ENCODE peak calls at places on chromosomes 1 and 21, in nine cellular contexts. H is right atrium auricular region; C is DND-41; W is uterus; O is right lobe of liver; G is CD4-positive, CD25-positive, alpha-beta regulatory T cell; Y is Peyer's patch; J is GM23338; A is cardiac muscle cell. T is an unnamed sample. For H3K4me1, the result is how much of the 10 kb centered on the place peaks cover.

GRCh38 chr1:183633676-183634343 is 1.8 kb downstream of the ARPC5 start:
- DNase-seq in J (peak), Y (no peak), O (no peak), A (peak), G (peak), W (no peak), H (no peak), C (peak), T (no peak)

GRCh38 chr1:2208309-2209239 is 14.0 kb upstream of the FAAP20 start:
- DNase-seq in H (peak), A (no peak), O (peak), Y (no peak), G (no peak), J (no peak), C (no peak), W (peak), T (peak)

GRCh38 chr1:70891444-70891843 is 156.2 kb downstream of the PTGER3 start:
- DNase-seq in W (no peak), O (no peak), H (no peak), Y (no peak), G (no peak), C (no peak), A (no peak), J (no peak), T (no peak)

GRCh38 chr1:51519048-51519856 is at the start of gene EPS15:
- DNase-seq in H (peak), W (peak), O (peak), A (peak), J (peak), C (peak), Y (peak), G (peak), T (peak)

GRCh38 chr1:203463469-203464062 is 12.0 kb upstream of the PRELP start:
- DNase-seq in A (no peak), H (no peak), C (no peak), G (no peak), O (no peak), Y (no peak), W (no peak), J (peak), T (no peak)

GRCh38 chr1:29809446-29810120 is 573.3 kb downstream of the PTPRU start:
- DNase-seq in A (no peak), C (no peak), Y (no peak), G (no peak), H (no peak), W (peak), O (no peak), J (no peak), T (no peak)

GRCh38 chr21:32869459-32869858 is 97.9 kb upstream of the PAXBP1 start:
- DNase-seq in W (no peak), H (no peak), J (no peak), Y (no peak), C (no peak), G (no peak), A (no peak), O (no peak), T (no peak)

GRCh38 chr1:213418268-213419068 is 367.4 kb downstream of the RPS6KC1 start:
- DNase-seq in C (no peak), A (no peak), W (no peak), G (no peak), J (peak), Y (no peak), H (no peak), O (no peak), T (no peak)

GRCh38 chr21:45445369-45445768 is 40.4 kb downstream of the COL18A1 start:
- DNase-seq in O (peak), J (no peak), G (no peak), H (no peak), Y (no peak), A (no peak), C (no peak), W (no peak), T (no peak)

GRCh38 chr1:119091618-119092017 is 48.8 kb downstream of the WARS2 start:
- DNase-seq in Y (no peak), J (no peak), C (no peak), W (no peak), A (peak), G (no peak), O (no peak), H (no peak), T (no peak)

GRCh38 chr1:119086830-119087229 is 53.6 kb downstream of the WARS2 start:
- DNase-seq in O (no peak), J (no peak), A (no peak), Y (no peak), C (no peak), H (no peak), W (no peak), G (no peak), T (no peak)

GRCh38 chr1:119093721-119094120 is 46.7 kb downstream of the WARS2 start:
- DNase-seq in H (no peak), J (no peak), G (no peak), C (no peak), A (peak), O (no peak), W (no peak), Y (no peak), T (no peak)

GRCh38 chr1:119084651-119085262 is 55.7 kb downstream of the WARS2 start:
- DNase-seq in G (no peak), C (no peak), W (no peak), J (no peak), H (no peak), A (no peak), O (no peak), Y (no peak), T (no peak)

GRCh38 chr1:119090250-119090649 is 50.2 kb downstream of the WARS2 start:
- DNase-seq in H (no peak), A (no peak), G (no peak), J (no peak), Y (no peak), C (no peak), O (no peak), W (no peak), T (no peak)
- H3K4me3 ChIP-seq in H (no peak), A (no peak), G (no peak), J (no peak), Y (no peak), C (no peak), O (no peak), W (no peak), T (no peak)

GRCh38 chr1:155485945-155486344 is 76.7 kb downstream of the ASH1L start:
- DNase-seq in C (no peak), J (no peak), Y (no peak), O (no peak), A (no peak), H (no peak), G (no peak), W (no peak), T (no peak)
- H3K27ac ChIP-seq in C (no peak), J (no peak), Y (no peak), O (no peak), A (no peak), H (no peak), G (no peak), W (no peak), T (no peak)

GRCh38 chr1:172356620-172357019 is 63.9 kb upstream of the C1orf105 start:
- DNase-seq in Y (peak), J (no peak), C (no peak), A (no peak), O (no peak), H (no peak), W (no peak), G (no peak), T (no peak)
- H3K4me1 ChIP-seq in Y (under half), J (under half), C (under half), A (under half), O (under half), H (under half), W (under half), G (under half), T (under half)

GRCh38 chr21:23890652-23891051 is 1716.6 kb downstream of the MRPL39 start:
- DNase-seq in O (no peak), A (no peak), Y (no peak), W (no peak), J (no peak), H (no peak), G (no peak), C (no peak), T (no peak)

GRCh38 chr21:23887709-23888303 is 1719.5 kb downstream of the MRPL39 start:
- DNase-seq in A (no peak), Y (peak), H (no peak), W (no peak), J (no peak), O (no peak), G (peak), C (peak), T (no peak)

GRCh38 chr21:23881783-23882182 is 1725.5 kb downstream of the MRPL39 start:
- DNase-seq in G (no peak), C (no peak), A (no peak), H (no peak), O (no peak), W (no peak), J (no peak), Y (no peak), T (no peak)

DNA sequence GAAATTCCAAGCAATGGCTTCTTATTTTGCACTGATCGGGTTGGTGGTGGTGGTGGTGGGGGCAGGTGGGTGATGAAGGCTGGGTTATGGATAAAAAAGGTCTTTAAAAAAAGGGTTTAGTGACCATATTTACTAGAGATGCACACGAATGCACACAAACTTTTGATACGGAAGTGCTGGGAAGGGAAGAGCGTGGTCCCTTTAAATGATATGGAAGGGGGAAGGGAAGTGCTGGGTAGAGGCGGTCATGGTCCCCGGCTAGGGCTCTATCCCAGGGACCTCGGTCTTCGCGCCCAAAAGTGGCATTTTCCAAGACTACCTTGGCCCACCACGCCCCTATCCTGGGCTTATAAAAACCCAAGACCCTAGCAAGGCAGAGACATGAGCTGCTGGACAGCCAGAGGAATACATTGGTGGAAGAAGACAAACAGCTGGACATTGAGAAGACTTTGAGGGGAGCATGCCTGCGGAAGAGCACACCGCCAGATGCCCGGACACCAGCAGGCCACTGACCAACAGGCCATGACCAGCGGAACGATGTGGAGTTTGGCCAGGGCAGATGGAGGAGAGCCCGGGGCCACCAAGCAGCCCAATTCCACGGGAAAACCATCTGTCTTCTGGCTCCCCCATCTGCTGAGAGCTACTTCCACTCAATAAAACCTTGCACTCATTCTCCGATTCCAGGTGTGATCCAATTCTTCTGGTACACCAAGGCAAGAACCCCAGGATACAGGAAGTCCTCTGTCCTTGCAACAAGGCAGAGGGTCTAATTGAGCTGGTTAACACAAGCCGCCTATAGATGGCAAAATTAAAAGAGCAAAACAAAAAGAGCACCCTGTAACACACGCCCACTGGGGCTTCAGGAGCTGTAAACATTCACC is 1720.2 kb downstream of the MRPL39 start:
- DNase-seq in W (no peak), J (no peak), H (no peak), A (no peak), Y (no peak), G (no peak), C (no peak), O (no peak), T (no peak)
- H3K4me3 ChIP-seq in W (no peak), J (no peak), H (no peak), A (no peak), Y (peak), G (peak), C (peak), O (no peak), T (no peak)